ENCODE peak calls at places on chromosome 16, in seven cellular contexts. N is naive thymus-derived CD8-positive, alpha-beta T cell; B is stromal cell of bone marrow; K is EL; Z is fibroblast of lung; T is NCI-H345; F is NCI-H1105. M is an unnamed sample.

GRCh38 chr16:73384561-73384960 is 336.6 kb upstream of the ZFHX3 start:
- DNase-seq in F (no peak), Z (no peak), K (no peak), T (no peak), N (no peak), B (no peak), M (no peak)

GRCh38 chr16:86751081-86752030 is 173.0 kb downstream of the FOXL1 start:
- DNase-seq in N (no peak), B (peak; percentile 86), F (no peak), K (peak; percentile 91), T (no peak), Z (peak; percentile 94), M (no peak)

GRCh38 chr16:19118938-19119431 is 5.2 kb downstream of the ITPRIPL2 start:
- DNase-seq in F (no peak), N (no peak), K (peak; percentile 90), B (peak; percentile 94), T (no peak), Z (peak; percentile 93), M (no peak)

GRCh38 chr16:74999208-74999682 is 421 bp downstream of the ZNRF1 start:
- DNase-seq in F (no peak), T (no peak), N (no peak), K (peak; percentile 36), Z (no peak), B (no peak), M (peak; percentile 36)

GRCh38 chr16:63945805-63946204 is 1176.1 kb downstream of the CDH11 start:
- DNase-seq in B (no peak), N (no peak), T (no peak), F (no peak), K (no peak), Z (no peak), M (no peak)

GRCh38 chr16:57485916-57486857 is at the start of gene DOK4:
- DNase-seq in N (peak; percentile 68), K (peak; percentile 78), Z (peak; percentile 49), T (peak; percentile 44), B (peak; percentile 45), F (peak; percentile 24), M (peak; percentile 74)

GRCh38 chr16:11587643-11588247 is 1.0 kb upstream of the LITAF start:
- DNase-seq in B (no peak), K (no peak), T (no peak), N (no peak), Z (no peak), F (no peak), M (no peak)

GRCh38 chr16:81392011-81392410 is 52.6 kb upstream of the CMIP start:
- DNase-seq in F (no peak), K (no peak), Z (no peak), T (no peak), B (no peak), N (no peak), M (no peak)

GRCh38 chr16:68417711-68418301 is 30.5 kb downstream of the SMPD3 start:
- DNase-seq in F (peak; percentile 15), T (peak; percentile 85), Z (no peak), K (no peak), N (peak; percentile 57), B (no peak), M (no peak)

GRCh38 chr16:49810769-49811315 is 45.1 kb downstream of the ZNF423 start:
- DNase-seq in F (no peak), K (no peak), T (no peak), N (no peak), B (no peak), Z (no peak), M (no peak)

GRCh38 chr16:13453325-13453724 is 466.6 kb upstream of the ERCC4 start:
- DNase-seq in N (no peak), T (peak; percentile 87), F (peak; percentile 88), Z (no peak), K (no peak), B (peak; percentile 15), M (no peak)

GRCh38 chr16:48365030-48365600 is 20.1 kb downstream of the SIAH1 start:
- DNase-seq in Z (no peak), K (no peak), B (no peak), N (no peak), F (no peak), T (no peak), M (no peak)

GRCh38 chr16:56609463-56609921 is 1.1 kb downstream of the MT2A start:
- DNase-seq in N (peak; percentile 64), K (peak; percentile 88), B (peak; percentile 70), F (peak; percentile 69), Z (peak; percentile 94), T (peak; percentile 48), M (peak; percentile 76)

GRCh38 chr16:23728112-23728477 is 15.1 kb upstream of the ERN2 start:
- DNase-seq in K (no peak), B (no peak), N (no peak), F (no peak), T (no peak), Z (no peak), M (no peak)

GRCh38 chr16:66578596-66579531 is at the start of gene CMTM2:
- DNase-seq in N (no peak), B (no peak), Z (peak; percentile 18), F (no peak), T (no peak), K (no peak), M (no peak)

GRCh38 chr16:17556276-17557052 is 85.7 kb upstream of the XYLT1 start:
- DNase-seq in F (no peak), B (no peak), Z (peak; percentile 28), N (no peak), K (peak; percentile 42), T (peak; percentile 50), M (no peak)

GRCh38 chr16:17364319-17365210 is 106.2 kb downstream of the XYLT1 start:
- DNase-seq in N (peak; percentile 65), K (peak; percentile 93), T (no peak), Z (peak; percentile 86), B (peak; percentile 80), F (no peak), M (no peak)

GRCh38 chr16:57609541-57610401 is 18.7 kb upstream of the ADGRG1 start:
- DNase-seq in F (no peak), N (peak; percentile 9), B (no peak), K (no peak), T (peak; percentile 20), Z (peak; percentile 41), M (no peak)

GRCh38 chr16:85172465-85173071 is 60.3 kb upstream of the CIBAR2 start:
- DNase-seq in N (no peak), B (no peak), K (peak; percentile 69), F (no peak), T (no peak), Z (peak; percentile 49), M (peak; percentile 70)

M was measured in HAP-1.